ENCODE peak calls at places on chromosome 9, in five cellular contexts. O is A549, N is GM12878, E is K562, L is HepG2. X is an unnamed sample.

GRCh38 chr9:23826120-23826629 is at the start of gene ELAVL2:
- DNase-seq in E (no peak), N (peak; percentile 26), O (peak; percentile 87), L (no peak), X (peak; percentile 81)

GRCh38 chr9:124164800-124165199 is 92.9 kb upstream of the NEK6 start:
- DNase-seq in E (no peak), O (no peak), L (no peak), N (no peak), X (no peak)

GRCh38 chr9:33263936-33264472 is 504 bp downstream of the BAG1 start:
- DNase-seq in N (no peak), O (peak; percentile 57), L (peak; percentile 10), E (no peak), X (no peak)

GRCh38 chr9:72788966-72789365 is 163.9 kb downstream of the ALDH1A1 start:
- DNase-seq in L (no peak), O (no peak), N (no peak), E (no peak), X (no peak)

GRCh38 chr9:137030931-137031527 is 859 bp downstream of the FUT7 start:
- DNase-seq in N (no peak), O (no peak), L (no peak), E (no peak), X (no peak)

GRCh38 chr9:136747161-136748060 is 914 bp downstream of the LCN6 start:
- DNase-seq in L (no peak), N (no peak), E (no peak), O (no peak), X (no peak)

GRCh38 chr9:90816690-90817089 is 15.1 kb downstream of the SYK start:
- DNase-seq in N (no peak), O (no peak), E (no peak), L (no peak), X (no peak)

GRCh38 chr9:131743501-131743900 is 3.6 kb upstream of the RAPGEF1 start:
- DNase-seq in L (no peak), E (no peak), N (no peak), O (no peak), X (no peak)

GRCh38 chr9:70924380-70924779 is 197.0 kb downstream of the TRPM3 start:
- DNase-seq in L (no peak), E (no peak), O (no peak), N (no peak), X (peak; percentile 65)

GRCh38 chr9:97980479-97980803 is 2.7 kb upstream of the ANP32B start:
- DNase-seq in N (no peak), L (no peak), O (no peak), E (no peak), X (no peak)

DNA sequence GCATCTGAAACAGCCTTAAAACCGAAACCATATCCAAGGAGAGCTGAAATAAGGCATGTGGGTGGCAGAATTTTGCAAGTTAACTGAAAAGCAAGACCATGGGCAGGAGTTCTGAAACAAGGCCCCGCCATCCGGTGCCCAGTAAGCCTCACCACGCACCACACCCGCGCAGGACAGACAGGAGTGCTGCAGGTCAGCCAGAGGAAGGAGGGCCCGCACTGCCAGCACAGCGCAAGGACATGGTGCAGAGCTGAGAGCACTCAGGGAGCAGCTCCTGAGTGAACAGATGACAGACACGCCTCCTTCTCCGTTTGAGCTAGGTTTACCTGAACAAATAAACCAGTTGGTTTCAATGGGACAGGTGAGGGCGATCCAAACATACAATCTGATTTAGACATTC is 16.5 kb upstream of the ISCA1 start:
- DNase-seq in E (no peak), N (no peak), O (no peak), L (no peak), X (no peak)
- TF ChIP-seq BHLHE40 in E (no peak), N (no peak), O (no peak), L (no peak), X (no peak)

GRCh38 chr9:550267-550790 is 291.2 kb upstream of the DMRT1 start:
- DNase-seq in O (no peak), L (no peak), N (no peak), E (no peak), X (no peak)
- TF ChIP-seq POLR2A in O (no peak), L (no peak), N (no peak), E (no peak), X (no peak)

GRCh38 chr9:129174724-129175514 is 3.1 kb downstream of the IER5L start:
- DNase-seq in L (peak; percentile 57), O (peak; percentile 85), N (no peak), E (peak; percentile 83), X (peak; percentile 90)
- TF ChIP-seq BHLHE40 in L (no peak), O (no peak), N (no peak), E (no peak), X (peak; percentile 36)

GRCh38 chr9:120935383-120935857 is 8.8 kb upstream of the TRAF1 start:
- DNase-seq in O (peak; percentile 71), N (no peak), E (peak; percentile 57), L (no peak), X (peak; percentile 91)
- TF ChIP-seq POLR2A in O (peak; percentile 22), N (no peak), E (no peak), L (no peak), X (no peak)

GRCh38 chr9:112487799-112488345 is 1.2 kb downstream of the KIAA1958 start:
- DNase-seq in N (no peak), O (no peak), E (peak; percentile 20), L (no peak), X (no peak)
- TF ChIP-seq BHLHE40 in N (no peak), O (no peak), E (no peak), L (no peak), X (no peak)

DNA sequence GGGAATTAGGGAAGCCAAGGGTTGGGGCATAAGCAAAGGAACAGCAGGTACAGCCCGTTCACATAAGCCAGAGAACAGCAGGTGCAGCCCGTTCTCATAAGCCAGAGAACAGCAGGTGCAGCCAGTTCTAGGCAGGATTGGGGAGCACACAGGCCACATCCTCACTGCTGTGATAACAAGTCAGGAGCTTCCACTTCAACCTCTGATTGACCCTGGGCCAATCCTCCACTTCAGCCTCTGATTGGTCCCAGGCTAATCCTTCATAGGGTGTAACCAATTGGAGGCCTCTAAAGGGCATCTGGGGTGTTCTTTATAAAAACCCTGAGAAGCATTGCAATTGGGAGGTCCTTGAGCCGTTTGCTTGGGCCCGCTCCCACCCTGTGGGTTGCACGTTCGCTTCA is 27.5 kb downstream of the CEL start:
- DNase-seq in L (no peak), O (no peak), N (no peak), E (no peak), X (no peak)
- TF ChIP-seq POLR2A in L (no peak), O (no peak), N (no peak), E (no peak), X (no peak)

GRCh38 chr9:134377143-134377484 is 50.9 kb downstream of the RXRA start:
- DNase-seq in L (no peak), O (no peak), E (no peak), N (no peak), X (no peak)

GRCh38 chr9:134379774-134380431 is 53.6 kb downstream of the RXRA start:
- DNase-seq in N (no peak), L (no peak), E (no peak), O (peak; percentile 94), X (no peak)

GRCh38 chr9:134377976-134378375 is 51.7 kb downstream of the RXRA start:
- DNase-seq in O (peak; percentile 67), N (no peak), L (no peak), E (no peak), X (no peak)

GRCh38 chr9:134381262-134381661 is 55.0 kb downstream of the RXRA start:
- DNase-seq in E (no peak), N (no peak), L (no peak), O (no peak), X (no peak)

GRCh38 chr9:134378901-134379338 is 52.7 kb downstream of the RXRA start:
- DNase-seq in E (no peak), N (no peak), O (peak; percentile 85), L (no peak), X (peak; percentile 44)
- TF ChIP-seq BHLHE40 in E (no peak), N (no peak), O (no peak), L (no peak), X (no peak)

DNA sequence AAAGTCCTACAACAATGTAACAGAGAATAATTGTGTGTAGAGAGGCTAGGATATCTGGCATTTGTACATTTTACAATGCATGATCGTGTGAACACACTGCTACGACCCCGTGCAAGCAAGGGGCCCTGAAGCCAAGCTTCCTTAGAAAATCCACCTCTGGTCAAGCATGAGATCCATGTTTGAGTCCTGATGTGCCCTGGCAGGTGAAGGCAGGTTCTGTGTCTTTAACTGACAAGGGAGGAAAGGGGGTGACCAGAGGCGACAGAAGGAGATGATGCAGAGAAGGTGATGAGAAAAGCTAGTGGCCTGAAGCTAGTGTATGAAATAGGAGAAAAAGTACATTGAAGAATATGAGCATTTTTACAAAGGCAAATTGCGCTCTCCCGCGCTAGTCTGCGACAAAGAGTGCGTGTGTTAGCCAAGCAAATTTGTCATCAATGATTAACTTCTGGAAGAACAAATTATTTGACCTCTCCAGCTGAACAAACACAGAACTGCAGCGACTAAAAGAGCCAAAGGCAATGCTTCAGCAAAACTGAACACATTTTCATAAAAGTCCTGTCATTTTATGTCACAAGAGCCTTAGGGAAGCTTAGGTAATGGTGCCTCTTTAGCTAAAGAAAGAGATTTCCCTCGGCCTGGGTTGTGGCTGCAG is 101.7 kb upstream of the DAPK1 start:
- DNase-seq in L (peak; percentile 91), E (no peak), N (no peak), O (peak; percentile 54), X (no peak)
- TF ChIP-seq POLR2A in L (no peak), E (no peak), N (no peak), O (no peak), X (no peak)

GRCh38 chr9:115680226-115680625 is 473.4 kb upstream of the PAPPA start:
- DNase-seq in O (no peak), L (no peak), N (no peak), E (no peak), X (peak; percentile 42)
- TF ChIP-seq BHLHE40 in O (no peak), L (no peak), N (no peak), E (no peak), X (no peak)